ENCODE peak calls at places on chromosomes 11 and 22, in five cellular contexts. One of them, this sample, is unnamed.

GRCh38 chr22:32723632-32724031 is 77.9 kb upstream of the TIMP3 start:
- DNase-seq in stimulated activated naive CD8-positive, alpha-beta T cell treated with anti-CD3 and anti-CD28 coated beads, Interleukin-15, Interleukin-2, amounts not matched to agents 100 U/mL and 50 U/mL, for 24 hours: peak; percentile 59
- DNase-seq in Peyer's patch: no peak
- DNase-seq in stimulated activated CD8-positive, alpha-beta memory T cell treated with anti-CD3 and anti-CD28 coated beads, Interleukin-4, amount 100 ng/mL, for 1 hour: peak; percentile 9
- DNase-seq in CD8-positive, alpha-beta memory T cell: no peak
- DNase-seq in this sample: peak; percentile 29

GRCh38 chr11:130243816-130244215 is 70.9 kb downstream of the ZBTB44 start:
- DNase-seq in Peyer's patch: no peak
- DNase-seq in stimulated activated naive CD8-positive, alpha-beta T cell treated with anti-CD3 and anti-CD28 coated beads, Interleukin-15, Interleukin-2, amounts not matched to agents 100 U/mL and 50 U/mL, for 24 hours: no peak
- DNase-seq in stimulated activated CD8-positive, alpha-beta memory T cell treated with anti-CD3 and anti-CD28 coated beads, Interleukin-4, amount 100 ng/mL, for 1 hour: no peak
- DNase-seq in CD8-positive, alpha-beta memory T cell: no peak
- DNase-seq in this sample: no peak

GRCh38 chr11:84686726-84687125 is 940.4 kb downstream of the DLG2 start:
- DNase-seq in Peyer's patch: no peak
- DNase-seq in CD8-positive, alpha-beta memory T cell: no peak
- DNase-seq in stimulated activated naive CD8-positive, alpha-beta T cell treated with anti-CD3 and anti-CD28 coated beads, Interleukin-15, Interleukin-2, amounts not matched to agents 100 U/mL and 50 U/mL, for 24 hours: no peak
- DNase-seq in stimulated activated CD8-positive, alpha-beta memory T cell treated with anti-CD3 and anti-CD28 coated beads, Interleukin-4, amount 100 ng/mL, for 1 hour: no peak
- DNase-seq in this sample: no peak

GRCh38 chr11:14132312-14132711 is 169.8 kb downstream of the SPON1 start:
- DNase-seq in stimulated activated CD8-positive, alpha-beta memory T cell treated with anti-CD3 and anti-CD28 coated beads, Interleukin-4, amount 100 ng/mL, for 1 hour: no peak
- DNase-seq in Peyer's patch: no peak
- DNase-seq in stimulated activated naive CD8-positive, alpha-beta T cell treated with anti-CD3 and anti-CD28 coated beads, Interleukin-15, Interleukin-2, amounts not matched to agents 100 U/mL and 50 U/mL, for 24 hours: no peak
- DNase-seq in CD8-positive, alpha-beta memory T cell: no peak
- DNase-seq in this sample: no peak

GRCh38 chr11:1051356-1052132 is 15.0 kb upstream of the MUC6 start:
- DNase-seq in stimulated activated naive CD8-positive, alpha-beta T cell treated with anti-CD3 and anti-CD28 coated beads, Interleukin-15, Interleukin-2, amounts not matched to agents 100 U/mL and 50 U/mL, for 24 hours: no peak
- DNase-seq in stimulated activated CD8-positive, alpha-beta memory T cell treated with anti-CD3 and anti-CD28 coated beads, Interleukin-4, amount 100 ng/mL, for 1 hour: no peak
- DNase-seq in CD8-positive, alpha-beta memory T cell: peak; percentile 37
- DNase-seq in Peyer's patch: peak; percentile 45
- DNase-seq in this sample: no peak

GRCh38 chr11:3920148-3920852 is 64.8 kb downstream of the STIM1 start:
- DNase-seq in Peyer's patch: no peak
- DNase-seq in CD8-positive, alpha-beta memory T cell: peak; percentile 79
- DNase-seq in stimulated activated naive CD8-positive, alpha-beta T cell treated with anti-CD3 and anti-CD28 coated beads, Interleukin-15, Interleukin-2, amounts not matched to agents 100 U/mL and 50 U/mL, for 24 hours: peak; percentile 76
- DNase-seq in stimulated activated CD8-positive, alpha-beta memory T cell treated with anti-CD3 and anti-CD28 coated beads, Interleukin-4, amount 100 ng/mL, for 1 hour: peak; percentile 51
- DNase-seq in this sample: no peak

GRCh38 chr11:86116386-86116726 is 47.5 kb upstream of the PICALM start:
- DNase-seq in stimulated activated CD8-positive, alpha-beta memory T cell treated with anti-CD3 and anti-CD28 coated beads, Interleukin-4, amount 100 ng/mL, for 1 hour: no peak
- DNase-seq in CD8-positive, alpha-beta memory T cell: peak; percentile 62
- DNase-seq in Peyer's patch: no peak
- DNase-seq in stimulated activated naive CD8-positive, alpha-beta T cell treated with anti-CD3 and anti-CD28 coated beads, Interleukin-15, Interleukin-2, amounts not matched to agents 100 U/mL and 50 U/mL, for 24 hours: peak; percentile 34
- DNase-seq in this sample: no peak

GRCh38 chr22:24994070-24994763 is 41.7 kb downstream of the KIAA1671 start:
- DNase-seq in stimulated activated CD8-positive, alpha-beta memory T cell treated with anti-CD3 and anti-CD28 coated beads, Interleukin-4, amount 100 ng/mL, for 1 hour: no peak
- DNase-seq in stimulated activated naive CD8-positive, alpha-beta T cell treated with anti-CD3 and anti-CD28 coated beads, Interleukin-15, Interleukin-2, amounts not matched to agents 100 U/mL and 50 U/mL, for 24 hours: peak; percentile 20
- DNase-seq in CD8-positive, alpha-beta memory T cell: no peak
- DNase-seq in Peyer's patch: peak; percentile 85
- DNase-seq in this sample: no peak

GRCh38 chr22:40567106-40567505 is 69.4 kb downstream of the MRTFA start:
- DNase-seq in stimulated activated naive CD8-positive, alpha-beta T cell treated with anti-CD3 and anti-CD28 coated beads, Interleukin-15, Interleukin-2, amounts not matched to agents 100 U/mL and 50 U/mL, for 24 hours: no peak
- DNase-seq in stimulated activated CD8-positive, alpha-beta memory T cell treated with anti-CD3 and anti-CD28 coated beads, Interleukin-4, amount 100 ng/mL, for 1 hour: no peak
- DNase-seq in Peyer's patch: no peak
- DNase-seq in CD8-positive, alpha-beta memory T cell: no peak
- DNase-seq in this sample: no peak

GRCh38 chr11:112780351-112781043 is 180.7 kb upstream of the NCAM1 start:
- DNase-seq in Peyer's patch: no peak
- DNase-seq in stimulated activated naive CD8-positive, alpha-beta T cell treated with anti-CD3 and anti-CD28 coated beads, Interleukin-15, Interleukin-2, amounts not matched to agents 100 U/mL and 50 U/mL, for 24 hours: no peak
- DNase-seq in stimulated activated CD8-positive, alpha-beta memory T cell treated with anti-CD3 and anti-CD28 coated beads, Interleukin-4, amount 100 ng/mL, for 1 hour: no peak
- DNase-seq in CD8-positive, alpha-beta memory T cell: no peak
- DNase-seq in this sample: no peak

GRCh38 chr11:33778682-33779081 is 4.4 kb upstream of the FBXO3 start:
- DNase-seq in Peyer's patch: no peak
- DNase-seq in stimulated activated CD8-positive, alpha-beta memory T cell treated with anti-CD3 and anti-CD28 coated beads, Interleukin-4, amount 100 ng/mL, for 1 hour: no peak
- DNase-seq in stimulated activated naive CD8-positive, alpha-beta T cell treated with anti-CD3 and anti-CD28 coated beads, Interleukin-15, Interleukin-2, amounts not matched to agents 100 U/mL and 50 U/mL, for 24 hours: no peak
- DNase-seq in CD8-positive, alpha-beta memory T cell: no peak
- DNase-seq in this sample: no peak

GRCh38 chr11:118439656-118440055 is 3.4 kb downstream of the KMT2A start:
- DNase-seq in Peyer's patch: no peak
- DNase-seq in stimulated activated CD8-positive, alpha-beta memory T cell treated with anti-CD3 and anti-CD28 coated beads, Interleukin-4, amount 100 ng/mL, for 1 hour: no peak
- DNase-seq in CD8-positive, alpha-beta memory T cell: no peak
- DNase-seq in stimulated activated naive CD8-positive, alpha-beta T cell treated with anti-CD3 and anti-CD28 coated beads, Interleukin-15, Interleukin-2, amounts not matched to agents 100 U/mL and 50 U/mL, for 24 hours: no peak
- DNase-seq in this sample: no peak

GRCh38 chr11:15816996-15817395 is 539.4 kb downstream of the SOX6 start:
- DNase-seq in stimulated activated CD8-positive, alpha-beta memory T cell treated with anti-CD3 and anti-CD28 coated beads, Interleukin-4, amount 100 ng/mL, for 1 hour: no peak
- DNase-seq in Peyer's patch: no peak
- DNase-seq in CD8-positive, alpha-beta memory T cell: no peak
- DNase-seq in stimulated activated naive CD8-positive, alpha-beta T cell treated with anti-CD3 and anti-CD28 coated beads, Interleukin-15, Interleukin-2, amounts not matched to agents 100 U/mL and 50 U/mL, for 24 hours: no peak
- DNase-seq in this sample: no peak